ENCODE peak calls at places on chromosomes 1 and 21, in five cellular contexts. N, D, U, B and M are unnamed samples.

GRCh38 chr1:3529099-3529729 is 74.7 kb downstream of the ARHGEF16 start:
- DNase-seq in D (no peak), N (no peak), B (no peak), U (no peak), M (no peak)

GRCh38 chr1:72845342-72845741 is 563.0 kb upstream of the NEGR1 start:
- DNase-seq in U (no peak), N (no peak), D (peak; percentile 0), B (peak; percentile 8), M (no peak)

GRCh38 chr21:36511484-36512227 is 31.7 kb upstream of the CLDN14 start:
- DNase-seq in B (peak; percentile 21), U (no peak), N (no peak), D (no peak), M (no peak)

GRCh38 chr1:172704003-172704402 is 45.1 kb downstream of the FASLG start:
- DNase-seq in N (no peak), B (no peak), D (no peak), U (no peak), M (no peak)

GRCh38 chr21:29185633-29186032 is 55.2 kb downstream of the MAP3K7CL start:
- DNase-seq in D (no peak), N (no peak), U (no peak), B (no peak), M (no peak)

GRCh38 chr1:27590917-27591508 is 12.9 kb downstream of the AHDC1 start:
- DNase-seq in B (no peak), N (peak; percentile 83), U (no peak), D (no peak), M (no peak)

GRCh38 chr1:198253668-198254067 is 96.9 kb downstream of the NEK7 start:
- DNase-seq in B (peak; percentile 88), N (no peak), U (no peak), D (no peak), M (no peak)

GRCh38 chr1:27111771-27112573 is 43.0 kb downstream of the SLC9A1 start:
- DNase-seq in N (peak; percentile 77), D (peak; percentile 73), U (peak; percentile 73), B (peak; percentile 100), M (no peak)

GRCh38 chr1:32454726-32455125 is 10.1 kb upstream of the ZBTB8B start:
- DNase-seq in B (peak; percentile 26), D (peak; percentile 35), U (no peak), N (no peak), M (no peak)

GRCh38 chr21:44931501-44932365 is 8.1 kb upstream of the SLX9 start:
- DNase-seq in D (no peak), B (no peak), U (no peak), N (no peak), M (no peak)
- H3K9ac ChIP-seq in D (peak overlapping the region; percentile 29), B (no peak overlapping the region), U (no peak overlapping the region), N (no peak overlapping the region), M (peak overlapping the region; percentile 54)

DNA sequence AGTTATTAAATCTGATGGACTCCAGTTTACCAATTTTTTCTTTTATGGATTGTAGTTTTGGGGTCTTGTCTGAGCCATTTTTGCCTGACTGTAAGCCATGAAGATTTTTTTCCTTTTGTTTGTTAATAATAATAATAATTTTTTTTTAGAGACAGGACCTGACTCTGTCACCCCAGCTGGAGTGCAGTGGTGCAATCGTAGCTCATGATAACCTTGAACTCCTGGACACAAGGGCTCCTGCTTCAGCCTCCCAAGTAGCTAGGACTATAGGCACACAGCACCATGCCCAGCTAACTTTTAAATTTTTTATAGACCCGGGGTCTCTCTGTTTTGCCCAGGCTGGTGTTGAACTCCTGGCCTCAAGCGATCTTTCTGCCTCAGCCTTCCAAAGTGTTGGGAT is 6.3 kb downstream of the PTBP2 start:
- DNase-seq in N (no peak), B (no peak), U (no peak), D (peak; percentile 8), M (no peak)
- H3K9me3 ChIP-seq in N (no peaks in the 10 kb centered on the region), B (no peaks in the 10 kb centered on the region), U (no peaks in the 10 kb centered on the region), D (no peaks in the 10 kb centered on the region), M (peaks cover 42% of the 10 kb centered on the region)

GRCh38 chr1:203698144-203698543 is 66.8 kb upstream of the LAX1 start:
- DNase-seq in B (no peak), D (no peak), N (no peak), U (no peak), M (no peak)

GRCh38 chr1:203702130-203702577 is 62.8 kb upstream of the LAX1 start:
- DNase-seq in N (peak; percentile 60), D (peak; percentile 36), U (peak; percentile 35), B (peak; percentile 12), M (peak; percentile 20)

GRCh38 chr1:203701606-203702005 is 63.4 kb upstream of the LAX1 start:
- DNase-seq in U (no peak), B (no peak), N (no peak), D (no peak), M (no peak)

GRCh38 chr1:203703586-203703985 is 61.4 kb upstream of the LAX1 start:
- DNase-seq in U (no peak), D (no peak), N (no peak), B (no peak), M (no peak)

DNA sequence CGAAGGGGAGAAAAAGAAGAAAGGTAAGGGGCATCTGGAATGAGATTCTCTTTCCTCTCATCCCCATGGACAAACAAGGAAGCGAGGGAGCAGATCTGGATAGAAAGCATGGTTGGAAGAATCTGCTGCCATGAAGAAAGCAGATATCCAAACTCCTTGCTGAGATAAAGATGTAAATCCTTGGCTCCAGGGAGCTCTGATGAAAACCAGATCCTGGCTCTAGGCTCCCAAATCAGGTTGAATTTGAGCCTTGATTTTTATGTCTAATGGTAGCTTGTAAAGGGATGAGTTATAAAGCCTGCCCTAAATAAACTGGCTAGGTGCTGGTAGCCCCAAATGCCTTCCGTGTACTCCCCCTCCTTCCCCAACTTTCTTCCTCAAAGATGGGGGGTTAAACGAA is 64.1 kb upstream of the LAX1 start:
- DNase-seq in B (no peak), U (no peak), N (no peak), D (no peak), M (no peak)
- H3K27ac ChIP-seq in B (peak overlapping the region; percentile 10), U (no peak overlapping the region), N (no peak overlapping the region), D (no peak overlapping the region), M (no peak overlapping the region)

DNA sequence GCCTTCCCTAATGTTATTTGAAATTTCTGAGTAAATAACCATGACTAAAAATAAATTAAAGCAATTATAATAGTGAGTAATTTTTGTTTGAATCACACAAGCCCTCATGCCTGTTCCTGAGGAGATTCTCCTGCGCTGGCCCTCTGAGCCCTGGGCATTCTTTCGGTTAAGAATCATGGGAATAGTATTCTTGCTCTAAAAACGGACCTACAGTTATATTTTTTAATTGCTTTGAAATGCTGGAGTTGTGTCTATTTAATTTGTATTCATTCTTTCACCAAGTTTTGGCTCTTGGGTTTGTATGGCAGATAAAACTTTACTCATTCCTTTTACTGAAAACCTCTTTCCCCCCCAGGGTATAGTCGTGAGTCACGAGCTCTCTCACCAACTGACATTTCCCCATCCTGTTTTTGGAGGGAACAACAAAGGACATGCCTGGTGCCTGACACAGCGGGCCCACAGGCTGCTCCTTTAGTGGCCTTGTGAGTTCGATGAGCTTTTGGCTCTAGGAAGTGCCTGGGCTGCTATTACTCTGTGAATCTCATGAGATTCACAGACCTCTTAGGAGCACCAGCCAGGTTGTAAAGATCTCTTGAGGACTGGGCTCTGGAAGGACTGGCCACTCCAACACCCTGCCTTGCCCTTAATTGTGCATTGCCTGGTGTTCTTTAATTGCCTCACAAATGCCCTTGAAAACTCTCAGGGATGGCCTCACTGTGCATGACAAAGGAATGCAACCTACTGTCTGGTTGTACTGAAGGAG is 58.6 kb downstream of the DDR2 start:
- DNase-seq in N (no peak), D (no peak), B (peak; percentile 94), U (peak; percentile 73), M (peak; percentile 66)
- H3K9ac ChIP-seq in N (no peak overlapping the region), D (no peak overlapping the region), B (no peak overlapping the region), U (peak overlapping the region; percentile 25), M (peak overlapping the region; percentile 19)

GRCh38 chr1:23366146-23366545 is 3.5 kb downstream of the ZNF436 start:
- DNase-seq in B (no peak), U (no peak), N (no peak), D (no peak), M (no peak)

GRCh38 chr1:23357112-23357908 is 12.3 kb downstream of the ZNF436 start:
- DNase-seq in N (no peak), U (no peak), D (no peak), B (no peak), M (no peak)

GRCh38 chr1:23358310-23358709 is 11.3 kb downstream of the ZNF436 start:
- DNase-seq in N (no peak), B (no peak), D (no peak), U (no peak), M (no peak)

GRCh38 chr1:23366598-23366997 is 3.0 kb downstream of the ZNF436 start:
- DNase-seq in U (no peak), D (no peak), B (peak; percentile 8), N (no peak), M (no peak)

GRCh38 chr1:23362218-23362713 is 7.4 kb downstream of the ZNF436 start:
- DNase-seq in B (peak; percentile 12), N (no peak), U (no peak), D (no peak), M (no peak)
- H3K9me3 ChIP-seq in B (peaks cover 14% of the 10 kb centered on the region), N (peaks cover 23% of the 10 kb centered on the region), U (peaks cover 50% of the 10 kb centered on the region), D (no peaks in the 10 kb centered on the region), M (peaks cover 41% of the 10 kb centered on the region)

GRCh38 chr1:66980745-66981367 is 56.1 kb downstream of the MIER1 start:
- DNase-seq in N (no peak), D (no peak), U (no peak), B (peak; percentile 19), M (no peak)
- H3K27ac ChIP-seq in N (peak overlapping the region; percentile 50), D (no peak overlapping the region), U (no peak overlapping the region), B (no peak overlapping the region), M (no peak overlapping the region)

DNA sequence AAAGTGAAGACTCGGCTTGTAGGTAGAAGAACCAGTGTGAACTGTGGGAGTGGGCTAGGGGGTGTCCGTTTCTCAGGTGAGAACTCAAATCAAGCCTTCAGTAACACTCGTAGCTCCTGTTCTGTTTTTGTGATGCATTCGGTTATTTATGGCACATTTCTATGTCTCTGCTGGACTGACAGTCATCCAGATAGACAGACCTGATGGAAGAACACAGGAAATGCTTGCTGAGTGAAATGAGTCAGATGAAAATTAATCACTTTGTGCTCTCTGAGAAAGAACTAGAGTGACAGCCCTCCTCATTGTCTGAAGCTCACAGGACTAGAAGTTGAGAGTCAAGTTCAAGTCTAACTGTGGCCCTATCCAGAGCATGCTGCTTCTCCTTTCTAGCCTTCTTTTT is 360.1 kb upstream of the PLXNA2 start:
- DNase-seq in D (no peak), U (no peak), B (peak; percentile 26), N (no peak), M (no peak)
- H3K9ac ChIP-seq in D (no peak overlapping the region), U (no peak overlapping the region), B (no peak overlapping the region), N (no peak overlapping the region), M (no peak overlapping the region)

GRCh38 chr1:227622739-227623475 is 59.6 kb downstream of the ZNF678 start:
- DNase-seq in D (no peak), U (no peak), B (no peak), N (no peak), M (no peak)
- H3K9me3 ChIP-seq in D (peaks cover 97% of the 10 kb centered on the region), U (peaks cover 4% of the 10 kb centered on the region), B (no peaks in the 10 kb centered on the region), N (no peaks in the 10 kb centered on the region), M (peaks cover 9% of the 10 kb centered on the region)

GRCh38 chr1:162192323-162192678 is 122.8 kb downstream of the NOS1AP start:
- DNase-seq in N (no peak), D (no peak), U (no peak), B (no peak), M (no peak)
- H3K27ac ChIP-seq in N (no peak overlapping the region), D (no peak overlapping the region), U (no peak overlapping the region), B (no peak overlapping the region), M (no peak overlapping the region)